ENCODE peak calls at places on chromosomes 12 and 14, in five cellular contexts. F, Z, O, Y and Q are unnamed samples.

GRCh38 chr12:14948672-14949071 is 10.3 kb upstream of the ERP27 start:
- DNase-seq in Y (peak; percentile 72), Z (peak; percentile 87), O (peak; percentile 41), F (no peak), Q (no peak)

GRCh38 chr12:127241056-127241830 is 1025.7 kb upstream of the TMEM132C start:
- DNase-seq in Z (peak; percentile 45), O (no peak), F (no peak), Y (no peak), Q (no peak)

GRCh38 chr12:56634242-56634836 is 4.2 kb upstream of the BAZ2A start:
- DNase-seq in O (peak; percentile 63), Y (no peak), F (no peak), Z (peak; percentile 38), Q (no peak)

GRCh38 chr12:79294590-79294989 is 396.2 kb downstream of the PAWR start:
- DNase-seq in Z (no peak), F (no peak), Y (no peak), O (no peak), Q (no peak)

GRCh38 chr12:94208433-94208921 is 60.1 kb downstream of the PLXNC1 start:
- DNase-seq in O (no peak), Y (no peak), F (no peak), Z (no peak), Q (no peak)

GRCh38 chr12:117026921-117027250 is 72.3 kb downstream of the TESC start:
- DNase-seq in Z (no peak), O (no peak), Y (no peak), F (no peak), Q (no peak)

GRCh38 chr12:68158427-68158826 is 1.1 kb downstream of the IFNG start:
- DNase-seq in F (no peak), Z (peak; percentile 44), Y (no peak), O (no peak), Q (peak; percentile 16)

GRCh38 chr12:52089491-52089890 is 10.0 kb downstream of the SMIM41 start:
- DNase-seq in F (no peak), O (no peak), Y (no peak), Z (no peak), Q (no peak)

GRCh38 chr12:51828951-51829581 is 19.5 kb downstream of the FIGNL2 start:
- DNase-seq in F (no peak), Y (no peak), Z (no peak), O (no peak), Q (no peak)

GRCh38 chr14:36524874-36525745 is 5.1 kb upstream of the NKX2-1 start:
- DNase-seq in Z (peak; percentile 74), F (no peak), O (peak; percentile 74), Y (no peak), Q (no peak)

GRCh38 chr14:36522347-36522971 is 2.4 kb upstream of the NKX2-1 start:
- DNase-seq in Y (no peak), F (no peak), O (no peak), Z (no peak), Q (no peak)

GRCh38 chr14:36522972-36523685 is 3.1 kb upstream of the NKX2-1 start:
- DNase-seq in Z (no peak), Y (no peak), F (no peak), O (no peak), Q (no peak)

GRCh38 chr14:36524220-36524837 is 4.3 kb upstream of the NKX2-1 start:
- DNase-seq in F (no peak), O (no peak), Z (no peak), Y (no peak), Q (no peak)

DNA sequence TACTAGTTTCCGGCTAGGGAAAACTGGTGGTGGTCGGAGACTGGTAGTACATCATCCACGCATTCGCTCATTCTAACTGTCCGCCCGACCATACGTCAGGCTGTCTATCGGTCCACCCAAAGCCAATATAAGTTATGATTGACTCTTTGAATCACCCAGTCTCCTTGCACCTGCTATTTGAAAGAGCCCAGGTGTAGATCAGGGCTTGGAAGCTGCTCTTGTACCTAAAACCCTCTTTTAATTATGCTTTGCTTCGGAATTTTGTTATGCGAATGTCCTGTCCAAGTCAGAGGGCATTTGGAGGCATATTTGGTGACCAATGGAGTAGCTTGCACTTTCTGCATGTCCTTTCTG is 5.7 kb upstream of the NKX2-1 start:
- DNase-seq in Y (no peak), F (no peak), O (no peak), Z (no peak), Q (no peak)
- H3K27me3 ChIP-seq in Y (peaks cover 21% of the 10 kb centered on the region), F (peaks cover 100% of the 10 kb centered on the region), O (peaks cover 6% of the 10 kb centered on the region), Z (peaks cover 100% of the 10 kb centered on the region), Q (peaks cover 69% of the 10 kb centered on the region)

GRCh38 chr14:52348796-52349195 is 34.7 kb downstream of the PTGER2 start:
- DNase-seq in Z (no peak), O (no peak), Y (no peak), F (no peak), Q (no peak)

GRCh38 chr14:52349731-52350130 is 35.6 kb downstream of the PTGER2 start:
- DNase-seq in Y (no peak), Z (no peak), O (no peak), F (no peak), Q (no peak)

GRCh38 chr14:52351191-52351560 is 37.1 kb downstream of the PTGER2 start:
- DNase-seq in Y (no peak), Z (no peak), F (no peak), O (no peak), Q (no peak)

GRCh38 chr14:52351561-52352491 is 37.7 kb downstream of the PTGER2 start:
- DNase-seq in Z (no peak), O (no peak), Y (no peak), F (no peak), Q (no peak)

GRCh38 chr14:52350445-52350844 is 36.3 kb downstream of the PTGER2 start:
- DNase-seq in Y (no peak), Z (no peak), O (no peak), F (no peak), Q (no peak)
- H3K27me3 ChIP-seq in Y (no peaks in the 10 kb centered on the region), Z (no peaks in the 10 kb centered on the region), O (no peaks in the 10 kb centered on the region), F (no peaks in the 10 kb centered on the region), Q (no peaks in the 10 kb centered on the region)

DNA sequence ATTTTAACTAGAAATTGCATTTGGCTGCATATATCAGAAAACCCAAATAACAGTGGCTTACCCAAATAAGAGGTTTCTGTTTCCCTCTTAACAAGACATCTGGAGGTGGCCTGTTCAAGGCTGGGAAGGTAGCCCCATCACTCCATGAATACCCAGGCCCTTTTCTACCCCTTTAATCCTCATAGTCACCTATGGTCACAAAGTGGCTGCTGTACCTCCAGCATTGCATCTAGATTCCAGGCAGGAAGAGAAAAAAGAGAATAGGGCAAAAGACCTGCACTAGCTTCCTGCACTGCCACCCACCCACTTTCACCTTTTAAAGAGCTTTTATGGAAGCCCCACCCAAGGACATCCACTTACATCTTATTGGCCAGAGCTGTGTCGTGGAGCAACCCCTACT is 124.0 kb upstream of the NCOR2 start:
- DNase-seq in F (no peak), Y (no peak), O (no peak), Z (no peak), Q (no peak)
- H3K27me3 ChIP-seq in F (no peaks in the 10 kb centered on the region), Y (no peaks in the 10 kb centered on the region), O (no peaks in the 10 kb centered on the region), Z (no peaks in the 10 kb centered on the region), Q (no peaks in the 10 kb centered on the region)

GRCh38 chr12:109833307-109834189 is at the start of gene TRPV4:
- DNase-seq in Z (peak; percentile 34), O (no peak), F (peak; percentile 25), Y (no peak), Q (no peak)
- H3K27me3 ChIP-seq in Z (no peaks in the 10 kb centered on the region), O (no peaks in the 10 kb centered on the region), F (peaks cover 44% of the 10 kb centered on the region), Y (no peaks in the 10 kb centered on the region), Q (no peaks in the 10 kb centered on the region)

GRCh38 chr14:91867316-91867988 is at the start of gene TC2N:
- DNase-seq in Y (peak; percentile 78), O (no peak), Z (no peak), F (no peak), Q (no peak)
- H3K27me3 ChIP-seq in Y (no peaks in the 10 kb centered on the region), O (no peaks in the 10 kb centered on the region), Z (no peaks in the 10 kb centered on the region), F (peaks cover 46% of the 10 kb centered on the region), Q (no peaks in the 10 kb centered on the region)

DNA sequence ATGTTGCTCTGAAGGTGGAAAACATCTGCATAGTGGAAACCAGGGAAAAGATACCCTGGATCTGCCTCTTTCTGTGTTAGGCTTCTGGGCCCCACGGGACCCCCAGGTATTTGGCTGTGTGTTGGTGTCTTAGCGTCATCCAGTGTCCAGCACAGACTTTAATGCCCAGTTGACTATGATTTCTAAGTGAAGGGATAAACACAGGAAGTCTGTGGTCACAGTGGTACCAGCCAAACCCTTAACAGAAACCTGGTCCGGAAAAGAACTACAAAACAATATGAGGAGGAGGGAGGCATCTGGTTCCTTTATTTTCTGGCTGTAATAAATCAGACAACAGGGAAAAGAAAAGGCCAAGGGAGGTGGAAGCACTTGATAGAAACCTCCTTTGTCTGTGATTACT is 56.4 kb downstream of the CMKLR1 start:
- DNase-seq in Z (no peak), Y (no peak), O (no peak), F (no peak), Q (no peak)
- H3K27me3 ChIP-seq in Z (peaks cover 25% of the 10 kb centered on the region), Y (no peaks in the 10 kb centered on the region), O (no peaks in the 10 kb centered on the region), F (peaks cover 20% of the 10 kb centered on the region), Q (no peaks in the 10 kb centered on the region)

DNA sequence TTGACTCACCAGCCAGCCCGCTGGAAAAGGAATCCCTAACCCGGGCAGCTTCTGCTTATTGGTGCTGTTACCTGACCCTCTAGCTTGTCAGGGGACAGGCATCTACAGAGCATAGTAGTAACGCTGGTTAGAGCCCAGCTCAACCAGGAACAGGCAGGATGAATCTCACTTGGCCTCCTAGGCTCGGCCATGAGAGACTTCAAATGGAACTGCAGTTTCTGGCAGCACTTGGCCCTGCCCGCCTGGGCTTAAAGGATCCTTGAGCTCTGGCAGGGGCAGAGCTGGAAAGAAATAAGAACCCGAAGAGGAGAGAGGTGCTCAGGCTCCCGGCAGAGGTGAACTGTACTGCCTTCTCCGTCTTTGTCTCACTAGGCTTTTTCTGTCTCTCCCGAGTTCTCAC is 2.3 kb upstream of the LHX5 start:
- DNase-seq in F (no peak), Z (no peak), Y (no peak), O (no peak), Q (no peak)
- H3K27me3 ChIP-seq in F (peaks cover 98% of the 10 kb centered on the region), Z (peaks cover 97% of the 10 kb centered on the region), Y (peaks cover 22% of the 10 kb centered on the region), O (peaks cover 26% of the 10 kb centered on the region), Q (peaks cover 89% of the 10 kb centered on the region)

GRCh38 chr12:132328282-132329029 is 933 bp downstream of the GALNT9 start:
- DNase-seq in Y (no peak), O (no peak), F (no peak), Z (no peak), Q (no peak)
- H3K27me3 ChIP-seq in Y (peaks cover 13% of the 10 kb centered on the region), O (peaks cover 9% of the 10 kb centered on the region), F (peaks cover 100% of the 10 kb centered on the region), Z (peaks cover 31% of the 10 kb centered on the region), Q (peaks cover 26% of the 10 kb centered on the region)